ENCODE peak calls at places on chromosomes 7 and 10, in ten cellular contexts. K is tibial nerve, Z is stomach, R is suprapubic skin, B is HepG2, F is A549, Y is ovary, H is SK-N-SH, L is GM12878, M is K562. P is an unnamed sample.

GRCh38 chr10:7932301-7933036 is 114.2 kb downstream of the TAF3 start:
- DNase-seq in Z (no peak), H (no peak), F (no peak), K (no peak), M (no peak), B (peak), L (no peak), Y (no peak), R (no peak), P (no peak)

GRCh38 chr10:62043493-62043938 is 142.0 kb downstream of the ARID5B start:
- DNase-seq in H (no peak), R (no peak), B (no peak), M (no peak), K (no peak), L (no peak), Z (no peak), Y (no peak), F (no peak), P (no peak)

GRCh38 chr7:155258233-155258575 is 39.5 kb upstream of the INSIG1 start:
- DNase-seq in B (no peak), F (peak), Z (no peak), M (no peak), L (no peak), K (peak), Y (no peak), R (no peak), H (no peak), P (no peak)

GRCh38 chr10:113995201-113995600 is 48.5 kb upstream of the ADRB1 start:
- DNase-seq in H (no peak), B (no peak), R (no peak), Z (no peak), K (no peak), M (no peak), F (no peak), L (no peak), Y (no peak), P (no peak)

GRCh38 chr10:106436123-106436740 is 728.3 kb downstream of the SORCS1 start:
- DNase-seq in B (no peak), Y (no peak), F (no peak), Z (no peak), R (no peak), K (no peak), L (no peak), M (no peak), H (no peak), P (no peak)

GRCh38 chr7:71221049-71221448 is 89.1 kb downstream of the GALNT17 start:
- DNase-seq in Z (no peak), B (no peak), F (no peak), R (no peak), H (no peak), M (no peak), Y (no peak), L (no peak), K (no peak), P (no peak)

GRCh38 chr10:107280293-107280692 is 115.8 kb upstream of the SORCS1 start:
- DNase-seq in B (no peak), L (no peak), Y (no peak), F (no peak), K (no peak), R (no peak), M (no peak), Z (no peak), H (no peak), P (no peak)

GRCh38 chr7:133633055-133633454 is 380.2 kb downstream of the EXOC4 start:
- DNase-seq in F (no peak), H (no peak), R (no peak), K (no peak), Z (no peak), L (no peak), B (no peak), M (no peak), Y (no peak), P (no peak)

GRCh38 chr7:107850221-107850620 is 40.8 kb upstream of the DLD start:
- DNase-seq in Y (no peak), M (no peak), K (no peak), F (no peak), B (no peak), Z (no peak), L (no peak), H (no peak), R (no peak), P (no peak)

GRCh38 chr10:12372846-12373245 is 23.5 kb downstream of the CAMK1D start:
- DNase-seq in K (no peak), R (no peak), B (no peak), Y (no peak), H (no peak), M (no peak), L (no peak), F (no peak), Z (no peak), P (no peak)

GRCh38 chr7:41130021-41130420 is 572.9 kb downstream of the INHBA start:
- DNase-seq in H (no peak), F (no peak), K (no peak), Y (no peak), R (no peak), M (no peak), L (no peak), B (no peak), Z (no peak), P (no peak)

GRCh38 chr10:112956631-112957350 is 6.7 kb downstream of the TCF7L2 start:
- DNase-seq in H (no peak), B (no peak), F (no peak), R (no peak), Y (no peak), M (no peak), K (no peak), Z (no peak), L (no peak), P (peak)

GRCh38 chr7:6338551-6339274 is 66.3 kb upstream of the CYTH3 start:
- DNase-seq in L (no peak), R (no peak), K (no peak), B (no peak), Z (peak), F (no peak), M (no peak), Y (no peak), H (no peak), P (no peak)

GRCh38 chr7:13879994-13880686 is 109.3 kb downstream of the ETV1 start:
- DNase-seq in L (no peak), B (no peak), K (no peak), M (no peak), H (no peak), Z (no peak), F (no peak), Y (no peak), R (no peak), P (no peak)

GRCh38 chr7:105677803-105678583 is 96.7 kb upstream of the EFCAB10 start:
- DNase-seq in M (no peak), Y (no peak), H (no peak), K (peak), B (no peak), L (peak), R (no peak), Z (peak), F (no peak), P (peak)

GRCh38 chr7:143003393-143004051 is 23.4 kb downstream of the OR9A2 start:
- DNase-seq in Z (no peak), L (peak), R (no peak), M (peak), F (peak), H (peak), K (no peak), B (peak), Y (no peak), P (no peak)

GRCh38 chr10:52308251-52309031 is 5.6 kb upstream of the DKK1 start:
- DNase-seq in L (no peak), F (peak), M (peak), K (peak), B (peak), H (peak), Y (peak), R (peak), Z (peak), P (peak)

GRCh38 chr7:150778014-150778737 is 22.0 kb downstream of the TMEM176B start:
- DNase-seq in M (no peak), F (no peak), K (no peak), Z (no peak), B (peak), L (no peak), Y (no peak), H (no peak), R (no peak), P (no peak)

GRCh38 chr7:114956702-114957101 is 34.8 kb downstream of the MDFIC start:
- DNase-seq in L (no peak), B (no peak), Z (no peak), R (no peak), H (no peak), K (no peak), F (no peak), M (no peak), Y (no peak), P (no peak)

GRCh38 chr10:110918633-110919348 is at the start of gene BBIP1:
- DNase-seq in H (peak), M (no peak), Z (no peak), B (peak), K (peak), R (no peak), L (peak), Y (no peak), F (peak), P (no peak)

GRCh38 chr7:137801003-137801402 is 45.8 kb downstream of the DGKI start:
- DNase-seq in L (no peak), R (no peak), Y (no peak), H (no peak), M (no peak), F (no peak), B (no peak), K (no peak), Z (no peak), P (no peak)

GRCh38 chr7:151137841-151138540 is 29.5 kb downstream of the GBX1 start:
- DNase-seq in M (no peak), B (no peak), F (no peak), L (no peak), K (no peak), Y (peak), Z (no peak), R (peak), H (peak), P (no peak)

GRCh38 chr10:116272497-116273221 is at the start of gene GFRA1:
- DNase-seq in K (no peak), H (peak), F (peak), Z (no peak), R (no peak), L (no peak), Y (peak), B (no peak), M (no peak), P (no peak)

GRCh38 chr10:105990529-105990928 is 1174.0 kb downstream of the SORCS1 start:
- DNase-seq in B (no peak), Z (no peak), K (no peak), L (no peak), M (no peak), R (no peak), F (no peak), H (no peak), Y (no peak), P (no peak)

GRCh38 chr10:132232553-132232949 is 45.8 kb downstream of the DPYSL4 start:
- DNase-seq in M (no peak), K (peak), Z (no peak), R (no peak), F (no peak), B (no peak), H (no peak), Y (no peak), L (no peak), P (no peak)

GRCh38 chr7:66639773-66640172 is 11.1 kb downstream of the KCTD7 start:
- DNase-seq in F (no peak), L (no peak), R (no peak), Y (no peak), Z (no peak), H (no peak), K (no peak), B (no peak), M (peak), P (no peak)
- H3K27ac ChIP-seq in F (no peak), L (no peak), R (no peak), Y (no peak), Z (no peak), H (no peak), K (no peak), B (no peak), M (no peak), P (no peak)

GRCh38 chr10:27663611-27664010 is 82.0 kb downstream of the MKX start:
- DNase-seq in M (no peak), B (no peak), K (no peak), Z (no peak), F (no peak), R (no peak), Y (no peak), L (no peak), H (no peak), P (no peak)

GRCh38 chr10:27660268-27660667 is 85.4 kb downstream of the MKX start:
- DNase-seq in K (no peak), H (no peak), R (no peak), F (no peak), Y (no peak), Z (no peak), B (no peak), M (no peak), L (no peak), P (no peak)

GRCh38 chr10:27660705-27661104 is 84.9 kb downstream of the MKX start:
- DNase-seq in B (no peak), F (no peak), Y (no peak), K (no peak), H (no peak), R (no peak), L (no peak), Z (no peak), M (no peak), P (no peak)

GRCh38 chr10:27661511-27662286 is 83.9 kb downstream of the MKX start:
- DNase-seq in L (no peak), H (no peak), B (no peak), K (no peak), M (no peak), F (no peak), Y (no peak), Z (no peak), R (no peak), P (no peak)

GRCh38 chr10:27664464-27664863 is 81.2 kb downstream of the MKX start:
- DNase-seq in M (no peak), B (no peak), K (no peak), L (no peak), Z (no peak), F (no peak), Y (no peak), H (no peak), R (no peak), P (no peak)
- TF ChIP-seq EP300 in M (no peak), B (no peak), K (no peak), L (no peak), Z (no peak), F (no peak), Y (no peak), H (no peak), R (no peak), P (no peak)

GRCh38 chr7:92025260-92025659 is 84.6 kb downstream of the AKAP9 start:
- DNase-seq in L (no peak), H (no peak), Y (no peak), B (no peak), K (no peak), Z (no peak), F (no peak), M (no peak), R (no peak), P (no peak)
- H3K27ac ChIP-seq in L (no peak), H (peak), Y (no peak), B (no peak), K (peak), Z (no peak), F (no peak), M (no peak), R (no peak), P (no peak)

GRCh38 chr7:28037220-28038010 is 143.2 kb downstream of the JAZF1 start:
- DNase-seq in F (peak), R (no peak), H (no peak), M (peak), B (peak), L (peak), K (no peak), Z (no peak), Y (no peak), P (no peak)
- TF ChIP-seq EP300 in F (peak), R (no peak), H (peak), M (peak), B (no peak), L (peak), K (no peak), Z (no peak), Y (no peak), P (no peak)

DNA sequence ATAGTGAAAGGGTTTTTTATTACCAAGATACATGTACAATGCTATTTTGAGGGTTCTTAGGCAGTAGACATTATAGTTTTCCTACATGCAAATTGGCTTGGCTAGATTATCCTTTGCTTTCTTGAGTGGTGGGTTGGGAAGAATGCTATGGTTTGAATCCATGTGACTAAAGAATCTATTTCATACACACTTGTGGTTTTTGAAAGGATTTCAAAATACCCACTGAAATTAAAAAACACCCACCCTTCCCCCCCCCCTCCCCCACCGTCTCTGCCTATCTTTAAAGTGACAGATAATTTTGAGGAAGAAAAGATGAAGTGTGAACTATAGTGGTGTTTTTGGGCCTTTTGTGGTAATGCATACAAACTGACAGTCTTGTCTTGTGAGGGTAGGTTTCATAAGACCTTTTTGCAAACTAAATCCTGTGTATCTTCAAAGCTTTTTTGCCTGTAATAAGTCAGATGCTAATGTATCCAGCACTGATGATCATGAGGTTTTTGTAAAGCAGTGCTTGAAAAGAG is 90.9 kb downstream of the TPST1 start:
- DNase-seq in R (no peak), B (no peak), M (no peak), H (no peak), Z (no peak), L (peak), F (no peak), K (no peak), Y (no peak), P (no peak)
- H3K27ac ChIP-seq in R (no peak), B (no peak), M (no peak), H (no peak), Z (peak), L (no peak), F (no peak), K (no peak), Y (no peak), P (no peak)

GRCh38 chr7:3559178-3559765 is 258.2 kb downstream of the SDK1 start:
- DNase-seq in Y (no peak), Z (no peak), B (no peak), L (no peak), K (peak), M (no peak), H (no peak), F (peak), R (no peak), P (no peak)
- TF ChIP-seq EP300 in Y (no peak), Z (no peak), B (no peak), L (no peak), K (no peak), M (no peak), H (no peak), F (peak), R (no peak), P (no peak)

GRCh38 chr10:101567165-101568006 is 20.7 kb downstream of the POLL start:
- DNase-seq in R (no peak), Y (no peak), L (no peak), M (no peak), H (no peak), B (no peak), F (no peak), Z (no peak), K (no peak), P (no peak)
- H3K27ac ChIP-seq in R (no peak), Y (no peak), L (no peak), M (no peak), H (no peak), B (no peak), F (no peak), Z (no peak), K (no peak), P (no peak)

DNA sequence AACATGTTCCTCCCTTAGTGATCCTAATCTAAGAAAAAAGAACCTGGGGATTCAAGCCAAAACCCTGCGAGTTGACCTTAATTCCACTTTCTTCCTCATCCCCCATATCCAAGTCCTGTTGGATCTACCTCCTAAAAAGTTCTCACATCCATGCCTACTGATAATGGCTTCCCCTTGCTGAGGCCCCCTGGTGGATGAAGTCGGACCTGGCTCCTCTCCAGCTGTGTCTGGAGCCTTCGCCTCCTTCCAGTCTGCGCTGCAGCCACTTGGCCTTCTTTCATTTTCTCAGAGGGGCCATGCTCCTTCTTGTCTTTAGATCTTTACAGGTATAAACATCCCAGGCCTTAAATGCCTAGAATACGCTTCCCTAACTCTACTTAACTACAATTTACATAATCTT is 8.1 kb downstream of the PDE1C start:
- DNase-seq in B (peak), Y (peak), L (no peak), M (peak), K (peak), H (peak), R (no peak), Z (peak), F (peak), P (peak)
- TF ChIP-seq EP300 in B (no peak), Y (no peak), L (no peak), M (no peak), K (no peak), H (no peak), R (no peak), Z (no peak), F (no peak), P (no peak)

GRCh38 chr10:133375357-133376115 is 2.4 kb upstream of the ECHS1 start:
- DNase-seq in M (no peak), R (no peak), B (no peak), Z (no peak), H (no peak), K (no peak), L (no peak), F (no peak), Y (no peak), P (no peak)

GRCh38 chr10:133377818-133378250 is 1.2 kb upstream of the PAOX start:
- DNase-seq in R (no peak), Y (no peak), M (no peak), Z (no peak), K (no peak), B (no peak), L (no peak), H (no peak), F (no peak), P (no peak)

GRCh38 chr10:133379152-133379800 is at the start of gene PAOX:
- DNase-seq in L (no peak), B (no peak), Y (peak), M (peak), R (no peak), F (peak), K (peak), Z (peak), H (peak), P (peak)

GRCh38 chr10:133378251-133379096 is 588 bp upstream of the PAOX start:
- DNase-seq in B (peak), R (no peak), K (peak), Z (peak), H (peak), L (no peak), M (peak), Y (peak), F (peak), P (peak)

DNA sequence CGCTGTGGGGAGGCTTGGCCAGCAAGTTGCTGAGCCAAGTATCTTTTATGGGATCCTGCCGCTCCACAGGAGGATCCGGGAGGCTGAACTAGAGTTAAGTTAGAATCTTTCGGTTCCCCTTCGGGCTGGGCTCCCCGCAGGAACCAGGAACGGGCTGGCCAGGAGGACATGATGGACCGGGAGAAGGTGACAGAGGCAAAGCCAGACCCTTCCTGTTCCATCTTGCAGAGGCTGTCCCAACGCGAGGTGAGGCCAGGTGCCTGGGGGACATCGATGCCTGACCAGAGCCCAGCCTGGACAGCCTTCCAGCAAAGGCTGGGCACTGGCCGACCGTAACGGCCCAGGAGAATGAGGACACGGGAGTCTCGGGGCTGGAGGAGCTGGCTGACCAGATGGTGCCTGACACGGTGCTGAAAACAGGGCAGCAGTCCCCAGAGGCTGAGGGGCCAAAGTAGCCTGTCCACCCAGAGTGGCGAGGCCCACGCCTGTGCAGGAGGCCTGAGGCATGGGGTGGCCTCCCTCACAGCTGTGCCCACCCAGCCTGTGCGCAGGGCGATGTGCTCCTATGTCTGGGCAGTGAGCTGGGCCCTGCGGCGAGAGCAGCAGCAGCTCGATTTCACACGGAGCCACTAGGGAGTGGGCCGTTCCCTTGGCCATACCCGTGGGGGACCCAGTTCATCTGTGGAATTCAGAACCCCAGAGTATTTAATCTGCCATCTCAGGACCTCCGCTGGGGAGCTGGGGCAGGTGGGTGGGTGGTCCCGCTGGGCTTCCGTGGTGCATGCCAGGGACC is 1.8 kb upstream of the PAOX start:
- DNase-seq in H (no peak), L (no peak), K (no peak), Z (no peak), R (no peak), M (no peak), Y (no peak), F (no peak), B (no peak), P (no peak)
- H3K27ac ChIP-seq in H (no peak), L (no peak), K (peak), Z (peak), R (no peak), M (no peak), Y (no peak), F (peak), B (no peak), P (no peak)